ENCODE peak calls at places on chromosomes 12 and 14, in eight cellular contexts. K, D, X, C, W, T, A and G are unnamed samples.

GRCh38 chr12:727321-727720 is 25.1 kb upstream of the WNK1 start:
- DNase-seq in K (no peak), D (no peak), X (no peak), C (peak), W (no peak), T (peak), A (peak), G (no peak)

GRCh38 chr12:8780389-8780788 is 42.0 kb upstream of the A2ML1 start:
- DNase-seq in K (no peak), D (peak), X (peak), C (no peak), W (no peak), T (peak), A (peak), G (no peak)

GRCh38 chr14:69648480-69649414 is 37.4 kb downstream of the SUSD6 start:
- DNase-seq in K (no peak), D (no peak), X (no peak), C (no peak), W (no peak), T (peak), A (peak), G (no peak)

GRCh38 chr14:53520529-53520928 is 367.4 kb upstream of the DDHD1 start:
- DNase-seq in K (no peak), D (no peak), X (no peak), C (no peak), W (no peak), T (no peak), A (no peak), G (no peak)

GRCh38 chr12:103333676-103334075 is 162.1 kb downstream of the C12orf42 start:
- DNase-seq in K (no peak), D (no peak), X (no peak), C (no peak), W (no peak), T (no peak), A (no peak), G (no peak)

GRCh38 chr12:76587428-76588178 is 28.0 kb upstream of the OSBPL8 start:
- DNase-seq in K (no peak), D (no peak), X (no peak), C (no peak), W (no peak), T (peak), A (peak), G (no peak)

GRCh38 chr12:12563529-12563928 is 866 bp upstream of the DUSP16 start:
- DNase-seq in K (peak), D (no peak), X (no peak), C (no peak), W (no peak), T (peak), A (peak), G (no peak)

GRCh38 chr12:83389237-83389996 is 702.7 kb downstream of the TMTC2 start:
- DNase-seq in K (no peak), D (peak), X (no peak), C (no peak), W (no peak), T (no peak), A (peak), G (no peak)

GRCh38 chr14:100734031-100734990 is 7.6 kb downstream of the DLK1 start:
- DNase-seq in K (no peak), D (no peak), X (no peak), C (no peak), W (no peak), T (no peak), A (no peak), G (no peak)

GRCh38 chr12:14928946-14929345 is 9.4 kb downstream of the ERP27 start:
- DNase-seq in K (no peak), D (no peak), X (no peak), C (no peak), W (no peak), T (peak), A (peak), G (no peak)

GRCh38 chr14:29637406-29637805 is 290.2 kb downstream of the PRKD1 start:
- DNase-seq in K (no peak), D (no peak), X (no peak), C (no peak), W (no peak), T (peak), A (peak), G (no peak)

GRCh38 chr12:57724003-57724935 is 14.3 kb downstream of the AGAP2 start:
- DNase-seq in K (no peak), D (no peak), X (no peak), C (no peak), W (no peak), T (no peak), A (no peak), G (no peak)

GRCh38 chr12:124273630-124274029 is 21.3 kb upstream of the RFLNA start:
- DNase-seq in K (no peak), D (peak), X (peak), C (peak), W (no peak), T (peak), A (peak), G (no peak)

GRCh38 chr14:93702946-93703345 is 85.3 kb downstream of the PRIMA1 start:
- DNase-seq in K (no peak), D (no peak), X (no peak), C (no peak), W (no peak), T (no peak), A (no peak), G (no peak)

GRCh38 chr14:103213331-103213730 is 90.1 kb downstream of the TNFAIP2 start:
- DNase-seq in K (no peak), D (no peak), X (no peak), C (no peak), W (no peak), T (no peak), A (no peak), G (no peak)

GRCh38 chr12:114667669-114668150 is 16.3 kb downstream of the TBX3 start:
- DNase-seq in K (no peak), D (no peak), X (no peak), C (no peak), W (no peak), T (no peak), A (no peak), G (no peak)

GRCh38 chr12:107019546-107019945 is 32.6 kb upstream of the MTERF2 start:
- DNase-seq in K (no peak), D (no peak), X (no peak), C (no peak), W (no peak), T (no peak), A (no peak), G (no peak)

GRCh38 chr14:22202313-22202712 is 386.7 kb downstream of the DAD1 start:
- DNase-seq in K (no peak), D (no peak), X (no peak), C (no peak), W (no peak), T (no peak), A (no peak), G (no peak)

GRCh38 chr14:46819117-46819516 is 167.5 kb upstream of the RPL10L start:
- DNase-seq in K (no peak), D (no peak), X (no peak), C (no peak), W (no peak), T (no peak), A (no peak), G (no peak)

GRCh38 chr12:49983892-49984291 is 11.1 kb downstream of the AQP6 start:
- DNase-seq in K (no peak), D (no peak), X (no peak), C (no peak), W (no peak), T (peak), A (peak), G (no peak)

GRCh38 chr12:87348071-87348470 is 681.1 kb downstream of the C12orf50 start:
- DNase-seq in K (no peak), D (no peak), X (no peak), C (no peak), W (no peak), T (no peak), A (no peak), G (no peak)

GRCh38 chr14:50085570-50086315 is 30.6 kb downstream of the VCPKMT start:
- DNase-seq in K (peak), D (peak), X (peak), C (peak), W (no peak), T (peak), A (peak), G (no peak)

GRCh38 chr12:31362115-31362758 is 36.3 kb upstream of the SINHCAF start:
- DNase-seq in K (peak), D (peak), X (no peak), C (no peak), W (no peak), T (no peak), A (no peak), G (no peak)

GRCh38 chr12:26564391-26564790 is 268.6 kb downstream of the ITPR2 start:
- DNase-seq in K (no peak), D (no peak), X (no peak), C (no peak), W (no peak), T (peak), A (no peak), G (no peak)

GRCh38 chr12:130131817-130132216 is 30.4 kb upstream of the FZD10 start:
- DNase-seq in K (no peak), D (no peak), X (no peak), C (no peak), W (no peak), T (no peak), A (no peak), G (no peak)

GRCh38 chr14:78010688-78011087 is 159.5 kb upstream of the NRXN3 start:
- DNase-seq in K (no peak), D (no peak), X (no peak), C (no peak), W (no peak), T (peak), A (no peak), G (no peak)

GRCh38 chr12:6547987-6548386 is 7.9 kb downstream of the IFFO1 start:
- DNase-seq in K (no peak), D (no peak), X (no peak), C (no peak), W (no peak), T (peak), A (peak), G (no peak)

GRCh38 chr12:61308220-61308619 is 952.0 kb upstream of the USP15 start:
- DNase-seq in K (no peak), D (no peak), X (no peak), C (no peak), W (no peak), T (no peak), A (no peak), G (no peak)

GRCh38 chr12:5166976-5167375 is 123.3 kb downstream of the KCNA5 start:
- DNase-seq in K (no peak), D (no peak), X (no peak), C (peak), W (no peak), T (peak), A (peak), G (no peak)

GRCh38 chr14:105863296-105864108 is 337.1 kb downstream of the TMEM121 start:
- DNase-seq in K (peak), D (peak), X (peak), C (no peak), W (peak), T (no peak), A (no peak), G (no peak)

GRCh38 chr14:54718046-54718445 is 151.1 kb downstream of the SAMD4A start:
- DNase-seq in K (no peak), D (no peak), X (no peak), C (no peak), W (no peak), T (peak), A (no peak), G (no peak)

GRCh38 chr12:58905422-58905821 is 14.9 kb downstream of the LRIG3 start:
- DNase-seq in K (no peak), D (no peak), X (no peak), C (no peak), W (no peak), T (no peak), A (no peak), G (no peak)

GRCh38 chr12:109951751-109952150 is 44.4 kb downstream of the GIT2 start:
- DNase-seq in K (no peak), D (no peak), X (no peak), C (peak), W (no peak), T (peak), A (peak), G (no peak)

GRCh38 chr14:103104389-103104653 is 9.8 kb downstream of the EXOC3L4 start:
- DNase-seq in K (no peak), D (no peak), X (no peak), C (no peak), W (no peak), T (no peak), A (no peak), G (no peak)

GRCh38 chr14:22622220-22622619 is 21.9 kb downstream of the OR6J1 start:
- DNase-seq in K (no peak), D (no peak), X (no peak), C (no peak), W (no peak), T (peak), A (no peak), G (no peak)

GRCh38 chr14:79605863-79606262 is 605.4 kb downstream of the DIO2 start:
- DNase-seq in K (no peak), D (no peak), X (no peak), C (no peak), W (no peak), T (no peak), A (no peak), G (no peak)

GRCh38 chr12:94282675-94283074 is 134.3 kb downstream of the PLXNC1 start:
- DNase-seq in K (no peak), D (no peak), X (no peak), C (no peak), W (peak), T (no peak), A (no peak), G (no peak)

GRCh38 chr12:2372178-2372577 is 319.4 kb downstream of the CACNA1C start:
- DNase-seq in K (no peak), D (no peak), X (no peak), C (no peak), W (no peak), T (no peak), A (no peak), G (no peak)